ENCODE peak calls at places on chromosomes 1 and 21, in nine cellular contexts. B, W, Q, D, P, F, S, C and V are unnamed samples.

GRCh38 chr21:16117851-16118592 is 388.2 kb downstream of the USP25 start:
- DNase-seq in D (no peak), P (no peak), C (peak), Q (no peak), S (no peak), F (no peak), B (peak), W (no peak), V (no peak)

GRCh38 chr1:117658676-117659075 is 52.8 kb downstream of the TENT5C start:
- DNase-seq in W (no peak), C (no peak), P (no peak), F (no peak), D (no peak), Q (peak), B (no peak), S (no peak), V (no peak)

GRCh38 chr1:3910049-3910731 is 10.1 kb upstream of the C1orf174 start:
- DNase-seq in S (no peak), F (peak), B (no peak), C (no peak), D (no peak), W (no peak), P (no peak), Q (no peak), V (no peak)

GRCh38 chr1:117683571-117684285 is 77.9 kb downstream of the TENT5C start:
- DNase-seq in W (no peak), S (peak), F (no peak), P (no peak), Q (no peak), C (no peak), D (no peak), B (peak), V (no peak)

GRCh38 chr1:53848025-53848424 is 9.9 kb upstream of the NDC1 start:
- DNase-seq in D (no peak), P (no peak), W (no peak), Q (no peak), B (no peak), S (no peak), C (no peak), F (no peak), V (no peak)

GRCh38 chr1:235207202-235207565 is 46.1 kb upstream of the RBM34 start:
- DNase-seq in B (no peak), P (no peak), D (no peak), S (no peak), F (no peak), Q (peak), C (no peak), W (no peak), V (no peak)

GRCh38 chr1:4331371-4332163 is 322.8 kb upstream of the AJAP1 start:
- DNase-seq in W (no peak), Q (no peak), B (no peak), F (no peak), C (no peak), D (no peak), P (no peak), S (no peak), V (no peak)

GRCh38 chr1:61450454-61451213 is 274.3 kb downstream of the TM2D1 start:
- DNase-seq in S (no peak), D (peak), W (no peak), B (peak), P (no peak), F (no peak), Q (peak), C (peak), V (no peak)

GRCh38 chr1:244820131-244820530 is 15.3 kb upstream of the COX20 start:
- DNase-seq in S (no peak), B (no peak), F (no peak), C (no peak), P (no peak), D (no peak), Q (no peak), W (no peak), V (no peak)

GRCh38 chr1:105087496-105087895 is 1337.8 kb downstream of the AMY1C start:
- DNase-seq in B (no peak), D (no peak), C (no peak), S (no peak), P (no peak), Q (no peak), W (no peak), F (no peak), V (no peak)

GRCh38 chr21:39713905-39714304 is 31.1 kb upstream of the IGSF5 start:
- DNase-seq in B (no peak), C (no peak), F (no peak), P (no peak), D (no peak), W (no peak), S (no peak), Q (no peak), V (no peak)

GRCh38 chr21:42245348-42246185 is 26.6 kb downstream of the ABCG1 start:
- DNase-seq in C (no peak), D (no peak), Q (no peak), W (no peak), B (no peak), S (no peak), F (peak), P (no peak), V (no peak)

GRCh38 chr1:203663294-203663693 is 36.7 kb downstream of the ATP2B4 start:
- DNase-seq in W (no peak), B (peak), C (no peak), S (no peak), D (no peak), F (no peak), P (no peak), Q (peak), V (no peak)

GRCh38 chr1:59122527-59122926 is 174.4 kb upstream of the FGGY start:
- DNase-seq in F (no peak), C (no peak), B (no peak), D (no peak), P (no peak), S (no peak), Q (no peak), W (no peak), V (no peak)

GRCh38 chr1:74629283-74629682 is 44.3 kb downstream of the ERICH3 start:
- DNase-seq in F (no peak), W (no peak), D (no peak), B (no peak), P (no peak), Q (no peak), C (no peak), S (no peak), V (no peak)

GRCh38 chr1:36846366-36846765 is 187.9 kb downstream of the GRIK3 start:
- DNase-seq in B (no peak), C (peak), P (peak), Q (no peak), S (no peak), W (no peak), F (no peak), D (no peak), V (no peak)

GRCh38 chr1:3677411-3677944 is 25.2 kb downstream of the TP73 start:
- DNase-seq in S (no peak), F (no peak), P (no peak), W (no peak), B (no peak), D (no peak), C (no peak), Q (no peak), V (no peak)

GRCh38 chr1:160056648-160057169 is 13.3 kb downstream of the KCNJ10 start:
- DNase-seq in D (no peak), C (no peak), P (no peak), Q (no peak), F (no peak), B (no peak), S (no peak), W (no peak), V (no peak)

GRCh38 chr1:175471039-175471800 is 272.2 kb downstream of the TNR start:
- DNase-seq in P (no peak), W (no peak), B (peak), F (no peak), C (no peak), Q (peak), S (no peak), D (no peak), V (no peak)

GRCh38 chr1:90557706-90558105 is 159.4 kb downstream of the BARHL2 start:
- DNase-seq in F (no peak), C (no peak), S (no peak), Q (no peak), D (no peak), B (no peak), W (no peak), P (no peak), V (no peak)

GRCh38 chr1:234488054-234488953 is 9.3 kb upstream of the TARBP1 start:
- DNase-seq in W (no peak), S (no peak), D (no peak), B (no peak), P (no peak), Q (no peak), F (no peak), C (no peak), V (no peak)